ENCODE peak calls at places on chromosomes 2 and 18, in six cellular contexts. U is HepG2, F is transverse colon, W is A549, L is stomach, A is H54. P is an unnamed sample.

GRCh38 chr2:238706673-238707072 is 141.2 kb upstream of the TWIST2 start:
- DNase-seq in U (no peak), F (no peak), W (no peak), L (no peak), A (no peak), P (peak)

GRCh38 chr18:43161528-43161927 is 46.0 kb upstream of the RIT2 start:
- DNase-seq in U (no peak), F (no peak), W (no peak), L (no peak), A (peak), P (no peak)

GRCh38 chr2:202051499-202052161 is 18.0 kb downstream of the FZD7 start:
- DNase-seq in U (no peak), F (no peak), W (no peak), L (no peak), A (no peak), P (no peak)

GRCh38 chr2:48248251-48248933 is 281.6 kb upstream of the STON1 start:
- DNase-seq in U (peak), F (no peak), W (peak), L (no peak), A (peak), P (no peak)

GRCh38 chr2:43842866-43843226 is 4.1 kb downstream of the ABCG8 start:
- DNase-seq in U (no peak), F (no peak), W (no peak), L (no peak), A (no peak), P (no peak)

GRCh38 chr18:34921811-34922385 is 119.3 kb upstream of the MAPRE2 start:
- DNase-seq in U (no peak), F (no peak), W (no peak), L (no peak), A (no peak), P (no peak)

GRCh38 chr18:2955966-2956521 is 56.9 kb downstream of the LPIN2 start:
- DNase-seq in U (no peak), F (no peak), W (no peak), L (no peak), A (no peak), P (no peak)

GRCh38 chr2:28431741-28432140 is 39.1 kb downstream of the FOSL2 start:
- DNase-seq in U (no peak), F (no peak), W (no peak), L (no peak), A (no peak), P (no peak)

GRCh38 chr2:184192664-184193063 is 405.7 kb upstream of the ZNF804A start:
- DNase-seq in U (no peak), F (no peak), W (no peak), L (no peak), A (no peak), P (no peak)

GRCh38 chr2:55099878-55100820 is 49.9 kb upstream of the RTN4 start:
- DNase-seq in U (no peak), F (no peak), W (no peak), L (no peak), A (no peak), P (no peak)

GRCh38 chr2:140526575-140526974 is 1604.2 kb downstream of the LRP1B start:
- DNase-seq in U (no peak), F (no peak), W (no peak), L (no peak), A (no peak), P (no peak)

GRCh38 chr2:100977511-100977910 is 24.6 kb upstream of the RPL31 start:
- DNase-seq in U (no peak), F (no peak), W (no peak), L (peak), A (no peak), P (no peak)

GRCh38 chr2:196939381-196939780 is 12.9 kb upstream of the PGAP1 start:
- DNase-seq in U (no peak), F (no peak), W (no peak), L (no peak), A (peak), P (no peak)

GRCh38 chr2:3780477-3781402 is 77.4 kb downstream of the DCDC2C start:
- DNase-seq in U (peak), F (peak), W (peak), L (peak), A (peak), P (peak)

GRCh38 chr2:64491426-64491825 is 32.7 kb upstream of the AFTPH start:
- DNase-seq in U (no peak), F (no peak), W (no peak), L (no peak), A (no peak), P (no peak)

GRCh38 chr2:231991664-231992063 is 30.2 kb downstream of the DIS3L2 start:
- DNase-seq in U (no peak), F (no peak), W (no peak), L (no peak), A (peak), P (no peak)

GRCh38 chr2:98027955-98028593 is 32.3 kb upstream of the TMEM131 start:
- DNase-seq in U (no peak), F (no peak), W (no peak), L (no peak), A (peak), P (no peak)

GRCh38 chr2:207847807-207848544 is 78.3 kb upstream of the FZD5 start:
- DNase-seq in U (peak), F (peak), W (no peak), L (peak), A (no peak), P (no peak)

GRCh38 chr2:168913171-168913484 is 12.0 kb downstream of the G6PC2 start:
- DNase-seq in U (no peak), F (no peak), W (no peak), L (no peak), A (no peak), P (no peak)

GRCh38 chr2:178271629-178272333 is 77.5 kb downstream of the OSBPL6 start:
- DNase-seq in U (no peak), F (peak), W (no peak), L (no peak), A (no peak), P (peak)

GRCh38 chr2:174760845-174761473 is 3.3 kb downstream of the CHRNA1 start:
- DNase-seq in U (no peak), F (no peak), W (no peak), L (no peak), A (no peak), P (no peak)
- TF ChIP-seq POLR2A in U (no peak), F (no peak), W (no peak), L (no peak), A (no peak), P (no peak)

GRCh38 chr2:86140969-86141392 is 34.9 kb downstream of the PTCD3 start:
- DNase-seq in U (peak), F (no peak), W (no peak), L (no peak), A (no peak), P (peak)
- TF ChIP-seq POLR2A in U (no peak), F (no peak), W (no peak), L (no peak), A (no peak), P (no peak)

GRCh38 chr2:120722603-120723421 is 12.9 kb upstream of the GLI2 start:
- DNase-seq in U (peak), F (no peak), W (peak), L (peak), A (no peak), P (no peak)
- TF ChIP-seq POLR2A in U (no peak), F (no peak), W (no peak), L (no peak), A (no peak), P (no peak)

GRCh38 chr2:173210270-173211196 is 134.9 kb downstream of the MAP3K20 start:
- DNase-seq in U (peak), F (peak), W (peak), L (peak), A (peak), P (peak)
- TF ChIP-seq POLR2A in U (no peak), F (no peak), W (no peak), L (no peak), A (no peak), P (no peak)

DNA sequence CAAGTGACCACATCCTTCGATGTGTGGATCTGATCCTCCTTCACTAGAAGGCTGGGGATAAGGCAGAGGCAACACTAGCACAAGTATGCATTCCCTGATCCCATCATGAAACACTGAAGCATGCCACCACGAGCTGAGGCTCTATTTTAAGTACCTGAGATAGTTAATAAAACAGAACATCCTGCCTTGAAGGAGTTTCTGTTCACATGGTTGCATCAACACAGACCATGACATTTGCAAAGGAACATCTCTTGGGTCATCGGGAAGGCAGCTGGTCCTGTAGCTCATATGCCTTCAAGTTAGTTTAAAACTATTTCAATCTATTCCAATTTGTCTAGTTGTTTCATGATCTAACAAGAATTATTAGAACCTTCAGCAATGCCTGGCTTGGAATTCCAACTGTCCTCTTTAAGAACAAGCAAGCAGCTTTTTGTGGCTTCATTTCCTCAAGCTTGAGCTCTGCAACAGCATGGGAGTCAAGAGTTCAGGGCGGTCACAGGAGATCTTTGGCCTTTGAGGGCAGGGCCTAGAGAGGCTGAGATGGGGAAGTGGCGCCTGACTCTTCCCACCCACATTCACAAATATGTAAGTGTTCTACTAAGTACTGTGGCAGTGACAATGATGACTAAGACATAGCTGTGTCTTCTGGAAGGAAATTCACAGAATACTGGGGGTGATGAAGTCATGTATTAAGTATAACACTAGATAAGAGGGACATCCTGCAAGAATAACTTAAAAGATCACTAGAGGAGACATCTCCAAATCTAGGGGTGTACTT is 15.2 kb downstream of the RND3 start:
- DNase-seq in U (no peak), F (peak), W (no peak), L (peak), A (no peak), P (no peak)
- TF ChIP-seq POLR2A in U (no peak), F (no peak), W (no peak), L (no peak), A (no peak), P (no peak)

GRCh38 chr2:230983566-230983965 is 12.4 kb upstream of the SPATA3 start:
- DNase-seq in U (no peak), F (no peak), W (no peak), L (no peak), A (no peak), P (no peak)

GRCh38 chr2:230989731-230990130 is 6.2 kb upstream of the SPATA3 start:
- DNase-seq in U (no peak), F (no peak), W (no peak), L (no peak), A (no peak), P (no peak)

GRCh38 chr2:230987137-230988020 is 8.5 kb upstream of the SPATA3 start:
- DNase-seq in U (peak), F (peak), W (peak), L (peak), A (peak), P (peak)

GRCh38 chr2:230985519-230986231 is 10.2 kb upstream of the SPATA3 start:
- DNase-seq in U (no peak), F (no peak), W (no peak), L (no peak), A (no peak), P (no peak)

DNA sequence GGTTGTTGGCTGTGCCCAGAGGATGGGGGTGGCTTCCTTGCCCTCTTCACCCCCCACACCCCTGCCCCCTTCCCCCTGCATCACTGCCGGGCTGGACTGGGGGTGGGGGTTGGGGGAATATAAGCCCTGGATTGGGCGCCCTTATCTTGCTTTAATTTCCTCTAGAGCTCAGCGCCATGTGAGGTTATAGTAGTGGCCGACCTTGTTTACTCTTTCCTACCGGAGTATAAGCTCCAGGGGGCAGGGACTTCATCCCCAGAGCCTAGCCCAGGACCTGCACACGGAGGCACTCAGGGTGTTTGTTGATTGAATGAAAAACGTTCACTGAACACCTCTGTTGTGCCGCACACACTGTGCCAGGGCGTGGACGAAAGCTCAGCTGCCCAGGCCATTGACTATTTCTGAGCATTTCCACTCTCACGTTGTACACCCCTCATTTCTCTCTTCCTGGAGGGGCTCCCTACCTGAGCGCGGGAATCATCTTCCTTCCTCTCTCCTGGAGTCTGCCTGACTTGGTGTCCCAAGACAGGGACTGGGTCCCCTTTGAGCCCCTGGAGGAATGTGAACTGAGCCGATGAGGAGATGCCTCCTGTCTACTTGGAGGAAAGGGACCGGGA is 9.3 kb upstream of the SPATA3 start:
- DNase-seq in U (no peak), F (no peak), W (no peak), L (no peak), A (no peak), P (no peak)
- TF ChIP-seq POLR2A in U (no peak), F (no peak), W (no peak), L (no peak), A (no peak), P (no peak)

DNA sequence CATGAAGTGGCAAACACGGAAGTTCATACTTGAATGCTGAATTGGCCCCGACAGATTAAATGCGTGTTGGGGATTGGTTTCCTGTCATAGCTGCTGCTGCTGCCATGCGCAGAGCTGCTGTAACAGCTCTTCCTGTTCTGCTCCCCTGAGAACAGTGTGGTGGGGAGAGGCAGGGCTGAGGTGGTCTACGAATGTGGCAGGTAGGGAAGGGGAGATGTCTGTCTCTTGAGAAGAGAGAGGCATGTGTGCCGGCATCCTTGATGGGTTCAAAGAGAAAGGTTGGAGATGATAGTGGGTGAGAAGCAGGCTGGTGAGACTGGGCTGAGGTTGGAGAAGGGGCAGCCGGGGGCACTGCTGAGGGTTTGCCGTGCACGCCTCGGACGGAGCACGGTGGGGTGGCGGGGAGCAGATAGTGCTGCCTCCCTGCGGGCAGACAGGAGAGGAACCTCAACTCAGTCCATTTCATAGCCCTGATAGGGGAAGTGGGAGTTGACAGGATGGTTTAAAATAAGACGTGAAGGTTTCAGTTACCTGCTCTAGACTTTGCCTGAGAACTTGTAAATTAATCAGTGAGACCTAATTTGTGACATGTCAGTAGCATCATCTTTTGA is 46.1 kb downstream of the TMEM185B start:
- DNase-seq in U (no peak), F (peak), W (no peak), L (peak), A (no peak), P (no peak)
- TF ChIP-seq POLR2A in U (no peak), F (peak), W (no peak), L (no peak), A (no peak), P (no peak)

GRCh38 chr18:76144844-76145243 is 350.2 kb downstream of the ZNF516 start:
- DNase-seq in U (no peak), F (no peak), W (no peak), L (no peak), A (no peak), P (no peak)
- TF ChIP-seq POLR2A in U (no peak), F (no peak), W (no peak), L (no peak), A (no peak), P (no peak)

GRCh38 chr2:6917071-6917760 is at the start of gene RNF144A:
- DNase-seq in U (no peak), F (peak), W (peak), L (peak), A (peak), P (peak)
- TF ChIP-seq POLR2A in U (peak), F (no peak), W (peak), L (no peak), A (peak), P (no peak)

DNA sequence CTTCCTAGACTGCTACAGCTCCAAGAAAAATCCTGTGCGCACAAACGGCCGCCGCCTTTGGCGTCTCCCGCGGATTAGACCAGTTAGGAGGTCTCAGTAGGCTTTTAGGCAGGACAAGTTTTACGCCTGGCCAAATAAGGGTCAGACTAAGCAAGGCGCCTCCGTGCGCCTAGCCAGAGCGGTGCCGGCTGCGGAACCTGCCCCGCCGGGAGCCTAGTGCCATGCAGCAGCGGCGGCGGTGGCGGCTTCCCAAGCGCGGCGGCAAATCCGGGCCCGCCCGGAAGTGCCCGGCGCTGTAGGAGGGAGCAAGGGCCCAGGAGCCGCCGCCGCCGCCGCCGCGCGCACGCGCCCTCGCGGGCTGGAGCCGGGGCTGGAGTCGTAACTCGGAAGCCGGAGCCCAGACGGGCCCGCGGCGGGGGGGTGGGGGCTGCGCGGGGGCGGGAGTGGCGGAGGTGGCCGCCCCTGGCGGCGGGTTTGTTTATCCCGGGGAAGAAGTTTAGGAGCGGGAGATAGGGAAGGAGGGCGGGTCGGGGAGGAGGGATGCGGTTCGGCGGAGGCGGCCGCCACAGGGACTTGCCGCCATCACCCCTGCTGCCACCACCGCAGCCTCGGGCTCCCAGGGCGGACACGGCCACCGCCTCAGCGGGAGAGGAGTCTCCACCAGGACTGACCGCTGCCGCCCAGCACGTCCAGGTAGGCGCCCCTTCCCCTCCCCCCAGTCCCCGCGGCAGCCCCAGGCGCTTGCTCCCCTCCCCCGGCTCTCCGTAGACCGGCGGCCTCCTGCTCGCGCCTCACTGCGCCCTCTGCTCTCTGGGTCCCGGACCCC is at the start of gene SPOPL:
- DNase-seq in U (peak), F (peak), W (peak), L (peak), A (peak), P (peak)
- TF ChIP-seq POLR2A in U (peak), F (peak), W (peak), L (peak), A (peak), P (no peak)